ENCODE peak calls at places on chromosomes 16 and 17, in four cellular contexts. One of them, this sample, is unnamed.

GRCh38 chr16:69037373-69038160 is 67.9 kb upstream of the HAS3 start:
- DNase-seq in HepG2: no peak
- DNase-seq in GM12878: no peak
- DNase-seq in GM12892: no peak
- DNase-seq in this sample: no peak

GRCh38 chr16:30956601-30957455 is 726 bp upstream of the SETD1A start:
- DNase-seq in HepG2: peak; percentile 92
- DNase-seq in GM12892: peak; percentile 80
- DNase-seq in GM12878: no peak
- DNase-seq in this sample: peak; percentile 92

GRCh38 chr16:67632415-67633172 is 12.3 kb upstream of the CARMIL2 start:
- DNase-seq in GM12878: no peak
- DNase-seq in GM12892: no peak
- DNase-seq in HepG2: peak; percentile 89
- DNase-seq in this sample: no peak

GRCh38 chr17:69533481-69534234 is 119.2 kb downstream of the MAP2K6 start:
- DNase-seq in GM12892: no peak
- DNase-seq in HepG2: no peak
- DNase-seq in GM12878: no peak
- DNase-seq in this sample: no peak

GRCh38 chr17:4064366-4064765 is 78.5 kb downstream of the ZZEF1 start:
- DNase-seq in HepG2: no peak
- DNase-seq in GM12892: no peak
- DNase-seq in GM12878: no peak
- DNase-seq in this sample: peak; percentile 24

GRCh38 chr17:63369233-63369632 is 76.9 kb downstream of the CYB561 start:
- DNase-seq in HepG2: no peak
- DNase-seq in GM12878: no peak
- DNase-seq in GM12892: no peak
- DNase-seq in this sample: no peak

GRCh38 chr16:88422733-88423447 is 30.2 kb upstream of the ZFPM1 start:
- DNase-seq in GM12878: no peak
- DNase-seq in GM12892: no peak
- DNase-seq in HepG2: no peak
- DNase-seq in this sample: no peak

GRCh38 chr17:57582881-57583756 is 162.0 kb downstream of the CCDC182 start:
- DNase-seq in GM12892: no peak
- DNase-seq in GM12878: no peak
- DNase-seq in HepG2: no peak
- DNase-seq in this sample: no peak

GRCh38 chr16:76835319-76835718 is 355.7 kb upstream of the MON1B start:
- DNase-seq in GM12892: no peak
- DNase-seq in HepG2: no peak
- DNase-seq in GM12878: no peak
- DNase-seq in this sample: no peak

GRCh38 chr17:68955181-68955841 is at the start of gene ABCA8:
- DNase-seq in GM12878: no peak
- DNase-seq in HepG2: no peak
- DNase-seq in GM12892: no peak
- DNase-seq in this sample: no peak

GRCh38 chr16:70520612-70521297 is 2.6 kb downstream of the COG4 start:
- DNase-seq in GM12878: no peak
- DNase-seq in GM12892: no peak
- DNase-seq in HepG2: no peak
- DNase-seq in this sample: no peak

GRCh38 chr17:17324616-17325015 is 21.4 kb downstream of the NT5M start:
- DNase-seq in GM12878: no peak
- DNase-seq in HepG2: no peak
- DNase-seq in GM12892: no peak
- DNase-seq in this sample: no peak

GRCh38 chr17:45312477-45313418 is 4.1 kb downstream of the MAP3K14 start:
- DNase-seq in GM12892: no peak
- DNase-seq in GM12878: no peak
- DNase-seq in HepG2: no peak
- DNase-seq in this sample: no peak

GRCh38 chr16:15946257-15947044 is 3.0 kb upstream of the ABCC1 start:
- DNase-seq in GM12892: no peak
- DNase-seq in HepG2: peak; percentile 91
- DNase-seq in GM12878: no peak
- DNase-seq in this sample: no peak

GRCh38 chr16:77077523-77077922 is 113.5 kb upstream of the MON1B start:
- DNase-seq in GM12892: no peak
- DNase-seq in GM12878: no peak
- DNase-seq in HepG2: no peak
- DNase-seq in this sample: no peak

GRCh38 chr16:4200000-4200780 is 41.7 kb downstream of the SRL start:
- DNase-seq in GM12892: no peak
- DNase-seq in GM12878: no peak
- DNase-seq in HepG2: peak; percentile 50
- DNase-seq in this sample: peak; percentile 86

GRCh38 chr17:45846646-45847045 is 2.0 kb downstream of the SPPL2C start:
- DNase-seq in HepG2: no peak
- DNase-seq in GM12878: no peak
- DNase-seq in GM12892: no peak
- DNase-seq in this sample: peak; percentile 24

GRCh38 chr17:66995944-66996343 is 31.4 kb downstream of the CACNG4 start:
- DNase-seq in HepG2: no peak
- DNase-seq in GM12892: no peak
- DNase-seq in GM12878: no peak
- DNase-seq in this sample: no peak

GRCh38 chr16:85570213-85570734 is 42.8 kb upstream of the GSE1 start:
- DNase-seq in GM12892: peak; percentile 52
- DNase-seq in HepG2: no peak
- DNase-seq in GM12878: no peak
- DNase-seq in this sample: no peak

GRCh38 chr16:66740010-66740409 is 11.4 kb downstream of the DYNC1LI2 start:
- DNase-seq in HepG2: peak; percentile 39
- DNase-seq in GM12878: no peak
- DNase-seq in GM12892: peak; percentile 27
- DNase-seq in this sample: peak; percentile 69

GRCh38 chr17:4940625-4941021 is 555 bp downstream of the RNF167 start:
- DNase-seq in GM12892: no peak
- DNase-seq in HepG2: no peak
- DNase-seq in GM12878: no peak
- DNase-seq in this sample: no peak

DNA sequence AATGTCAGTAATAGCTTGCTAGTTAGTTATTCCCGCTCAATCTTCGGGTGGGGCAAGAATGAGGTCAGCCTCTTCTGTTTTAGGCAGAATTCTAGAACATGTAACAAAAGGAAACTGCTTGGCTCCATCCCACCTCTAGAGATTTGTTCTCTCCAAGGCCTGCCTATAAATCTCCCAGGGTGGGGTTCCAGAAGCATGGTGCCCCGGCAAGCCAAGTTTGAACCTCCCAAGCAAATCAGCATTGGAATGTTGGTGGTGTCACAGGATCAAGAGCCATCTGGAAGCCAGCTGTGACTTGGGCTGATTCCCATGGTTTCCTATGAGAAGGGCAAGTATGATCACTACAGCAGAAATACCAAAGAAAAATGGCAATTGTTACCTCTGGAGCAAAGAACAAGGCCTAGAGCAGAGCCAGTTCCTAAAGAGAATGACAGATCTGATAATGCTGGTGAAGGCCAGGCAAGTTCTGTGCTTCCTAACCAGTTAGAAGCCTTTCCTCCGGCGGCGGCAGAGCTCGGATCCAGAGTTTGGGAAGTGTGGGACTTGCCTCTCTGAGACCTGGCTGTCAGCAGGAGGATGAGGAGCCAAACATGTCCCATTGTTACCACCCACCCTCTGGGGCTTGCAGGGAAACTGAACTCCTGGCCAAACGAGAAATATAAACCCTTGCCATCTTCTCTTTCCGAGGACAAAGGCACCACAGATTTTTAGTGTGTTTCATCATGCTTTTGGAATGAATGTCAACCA is 80.0 kb upstream of the SMURF2 start:
- DNase-seq in HepG2: no peak
- DNase-seq in GM12878: no peak
- DNase-seq in GM12892: no peak
- DNase-seq in this sample: no peak
- TF ChIP-seq TAF1 in HepG2: no peak
- TF ChIP-seq TAF1 in GM12878: no peak
- TF ChIP-seq TAF1 in GM12892: no peak
- TF ChIP-seq TAF1 in this sample: no peak

GRCh38 chr17:38871247-38871991 is 1.6 kb downstream of the LASP1 start:
- DNase-seq in HepG2: peak; percentile 98
- DNase-seq in GM12892: no peak
- DNase-seq in GM12878: peak; percentile 45
- DNase-seq in this sample: no peak
- TF ChIP-seq TAF1 in HepG2: peak; percentile 40
- TF ChIP-seq TAF1 in GM12892: no peak
- TF ChIP-seq TAF1 in GM12878: no peak
- TF ChIP-seq TAF1 in this sample: no peak

DNA sequence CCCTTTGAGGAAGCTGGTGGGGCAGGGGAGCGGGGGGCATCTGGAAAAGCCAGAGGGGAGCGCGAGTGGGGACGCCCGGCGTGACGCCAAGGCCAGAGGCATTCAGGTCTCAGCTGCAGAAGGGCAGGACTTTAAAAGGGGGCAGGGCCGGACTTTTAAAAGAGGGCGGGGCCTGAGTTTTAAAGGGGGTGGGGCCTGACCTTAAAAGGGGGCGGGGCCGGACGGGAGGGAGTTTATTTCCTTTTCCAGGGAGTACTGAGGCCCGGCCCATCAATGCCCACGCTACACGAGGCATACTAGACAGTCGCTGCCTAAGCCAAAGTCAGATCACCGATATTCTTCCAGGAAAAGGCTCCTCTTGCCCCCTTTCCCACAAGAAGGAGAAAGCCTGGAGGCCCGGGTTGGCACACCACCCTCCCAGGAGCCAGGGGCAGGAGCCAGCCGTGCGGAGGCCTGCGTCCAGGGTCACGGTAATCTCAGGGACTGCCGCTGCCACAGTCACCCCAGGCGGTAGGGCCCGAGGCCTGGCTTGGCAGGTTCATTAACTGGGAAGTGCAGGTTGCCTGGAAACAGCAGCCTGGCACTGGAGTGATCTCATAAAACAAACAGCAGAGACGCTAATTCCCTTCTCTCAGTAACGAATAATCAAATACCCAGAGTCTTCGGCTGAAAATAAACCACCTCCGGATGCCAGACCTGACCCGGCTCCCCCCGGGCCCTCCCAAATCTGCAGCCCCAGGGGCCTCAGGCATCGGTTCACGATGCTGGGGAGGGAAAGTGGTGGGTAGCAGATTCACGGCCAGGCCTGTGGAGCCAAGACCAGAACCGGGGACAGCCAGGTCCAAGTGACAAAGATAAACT is 90.7 kb downstream of the TIMM22 start:
- DNase-seq in GM12892: no peak
- DNase-seq in HepG2: no peak
- DNase-seq in GM12878: no peak
- DNase-seq in this sample: peak; percentile 89
- TF ChIP-seq TAF1 in GM12892: no peak
- TF ChIP-seq TAF1 in HepG2: no peak
- TF ChIP-seq TAF1 in GM12878: no peak
- TF ChIP-seq TAF1 in this sample: no peak

GRCh38 chr16:52293209-52293608 is 253.7 kb downstream of the TOX3 start:
- DNase-seq in GM12878: no peak
- DNase-seq in HepG2: no peak
- DNase-seq in GM12892: no peak
- DNase-seq in this sample: no peak
- TF ChIP-seq TAF1 in GM12878: no peak
- TF ChIP-seq TAF1 in HepG2: no peak
- TF ChIP-seq TAF1 in GM12892: no peak
- TF ChIP-seq TAF1 in this sample: no peak

GRCh38 chr16:27230562-27230991 is 27.3 kb downstream of the KDM8 start:
- DNase-seq in HepG2: no peak
- DNase-seq in GM12892: no peak
- DNase-seq in GM12878: no peak
- DNase-seq in this sample: no peak
- TF ChIP-seq TAF1 in HepG2: no peak
- TF ChIP-seq TAF1 in GM12892: no peak
- TF ChIP-seq TAF1 in GM12878: no peak
- TF ChIP-seq TAF1 in this sample: no peak

GRCh38 chr16:57723170-57723569 is 12.4 kb upstream of the KATNB1 start:
- DNase-seq in GM12892: no peak
- DNase-seq in GM12878: no peak
- DNase-seq in HepG2: peak; percentile 42
- DNase-seq in this sample: no peak
- TF ChIP-seq TAF1 in GM12892: no peak
- TF ChIP-seq TAF1 in GM12878: no peak
- TF ChIP-seq TAF1 in HepG2: no peak
- TF ChIP-seq TAF1 in this sample: no peak

DNA sequence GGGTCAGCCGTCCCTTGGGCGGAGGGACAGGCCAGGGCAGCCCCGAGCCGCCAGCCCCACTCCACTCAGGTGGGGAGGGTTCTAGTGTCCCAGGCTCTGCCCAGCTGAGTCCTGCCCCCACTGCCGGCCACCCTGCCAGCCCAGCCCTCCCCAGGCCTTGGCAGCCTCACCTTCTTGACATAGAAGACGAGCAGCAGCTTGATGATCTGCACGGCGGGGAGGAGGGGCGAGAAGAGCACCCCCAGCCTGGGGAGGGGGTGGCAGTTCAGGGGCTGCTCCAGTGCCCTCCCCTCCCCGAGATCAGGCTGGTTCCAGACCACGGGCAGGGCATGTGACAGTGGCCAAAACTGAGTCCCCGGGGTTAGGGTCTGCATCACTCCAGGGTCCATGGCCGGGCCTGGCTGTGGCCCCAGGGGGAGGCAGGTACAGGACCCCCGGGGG is 9.7 kb downstream of the TMC6 start:
- DNase-seq in GM12892: no peak
- DNase-seq in GM12878: no peak
- DNase-seq in HepG2: no peak
- DNase-seq in this sample: no peak
- TF ChIP-seq TAF1 in GM12892: no peak
- TF ChIP-seq TAF1 in GM12878: no peak
- TF ChIP-seq TAF1 in HepG2: no peak
- TF ChIP-seq TAF1 in this sample: no peak